ENCODE peak calls at places on chromosomes 3 and 15, in five cellular contexts. N is hippocampal formation, H is sigmoid colon, R is uterus, L is iPS-NIHi11. S is an unnamed sample.

GRCh38 chr3:32892625-32893598 is 58.5 kb upstream of the CCR4 start:
- DNase-seq in N (no peak), H (no peak), R (no peak), L (no peak), S (no peak)

GRCh38 chr15:55661431-55661830 is 73.3 kb upstream of the PYGO1 start:
- DNase-seq in N (no peak), H (no peak), R (no peak), L (peak), S (peak)

GRCh38 chr15:80568298-80568697 is 126.8 kb upstream of the ABHD17C start:
- DNase-seq in N (no peak), H (no peak), R (no peak), L (no peak), S (no peak)

GRCh38 chr3:196220587-196220986 is 4.3 kb downstream of the SLC51A start:
- DNase-seq in N (no peak), H (no peak), R (no peak), L (no peak), S (no peak)

GRCh38 chr15:66452971-66453580 is 44.5 kb downstream of the SNAPC5 start:
- DNase-seq in N (no peak), H (no peak), R (no peak), L (no peak), S (no peak)

GRCh38 chr3:127159547-127159946 is 33.4 kb upstream of the PRR23E start:
- DNase-seq in N (no peak), H (no peak), R (no peak), L (no peak), S (no peak)

GRCh38 chr3:40996382-40996781 is 202.9 kb upstream of the CTNNB1 start:
- DNase-seq in N (no peak), H (no peak), R (no peak), L (peak), S (peak)

GRCh38 chr15:77643764-77644163 is 11.1 kb upstream of the LINGO1 start:
- DNase-seq in N (no peak), H (no peak), R (no peak), L (no peak), S (no peak)

GRCh38 chr3:79887203-79887602 is 119.4 kb upstream of the ROBO1 start:
- DNase-seq in N (no peak), H (no peak), R (no peak), L (no peak), S (no peak)